ENCODE peak calls at places on chromosomes 2 and 18, in nine cellular contexts. Q, C, P, M, O, Z, N, H and E are unnamed samples.

GRCh38 chr2:37706784-37707183 is 35.3 kb upstream of the CDC42EP3 start:
- ATAC-seq in H (no peak), Z (no peak), Q (no peak), N (no peak), M (no peak), O (no peak), C (no peak), P (peak), E (no peak)

GRCh38 chr2:15912203-15912602 is 28.1 kb upstream of the MYCN start:
- ATAC-seq in H (no peak), M (no peak), O (peak), C (no peak), Z (peak), P (peak), N (peak), Q (peak), E (no peak)

GRCh38 chr2:96258393-96259022 is 7.3 kb downstream of the TMEM127 start:
- ATAC-seq in P (no peak), Z (no peak), O (peak), H (no peak), Q (no peak), N (no peak), M (no peak), C (no peak), E (no peak)

GRCh38 chr18:5469340-5469739 is 74.5 kb downstream of the EPB41L3 start:
- ATAC-seq in Q (no peak), H (no peak), M (no peak), N (no peak), O (no peak), P (no peak), C (no peak), Z (no peak), E (no peak)

GRCh38 chr18:79590191-79591039 is 89.2 kb upstream of the CTDP1 start:
- ATAC-seq in O (peak), C (peak), M (no peak), N (no peak), H (no peak), Q (no peak), Z (no peak), P (no peak), E (no peak)

GRCh38 chr2:199798881-199799580 is 52.0 kb downstream of the FTCDNL1 start:
- ATAC-seq in M (no peak), P (no peak), Q (no peak), C (no peak), H (peak), Z (peak), O (peak), N (no peak), E (no peak)

GRCh38 chr2:175152242-175152641 is 15.8 kb downstream of the ATF2 start:
- ATAC-seq in O (no peak), C (no peak), H (no peak), Q (no peak), Z (no peak), N (no peak), P (no peak), M (peak), E (no peak)

GRCh38 chr2:36449213-36449612 is 93.6 kb downstream of the CRIM1 start:
- ATAC-seq in Q (no peak), H (no peak), Z (no peak), N (no peak), M (no peak), P (no peak), O (no peak), C (no peak), E (no peak)

GRCh38 chr2:216188956-216189355 is 79.8 kb downstream of the XRCC5 start:
- ATAC-seq in N (no peak), O (no peak), Q (no peak), P (no peak), M (no peak), C (peak), H (peak), Z (peak), E (no peak)

GRCh38 chr2:8534729-8535397 is 147.0 kb upstream of the ID2 start:
- ATAC-seq in Z (peak), N (peak), H (peak), M (no peak), O (peak), P (peak), C (peak), Q (no peak), E (peak)

GRCh38 chr2:55966431-55967118 is 43.0 kb upstream of the EFEMP1 start:
- ATAC-seq in C (no peak), N (peak), Z (peak), O (peak), P (peak), Q (no peak), H (peak), M (no peak), E (no peak)

GRCh38 chr2:233412405-233412804 is 58.1 kb downstream of the DGKD start:
- ATAC-seq in M (no peak), N (no peak), Q (no peak), C (no peak), Z (no peak), H (no peak), P (no peak), O (no peak), E (no peak)

GRCh38 chr2:33457588-33458247 is 18.7 kb upstream of the RASGRP3 start:
- ATAC-seq in Q (no peak), O (peak), H (no peak), C (peak), N (no peak), P (no peak), Z (peak), M (no peak), E (no peak)

GRCh38 chr2:205889073-205889472 is 196.9 kb downstream of the INO80D start:
- ATAC-seq in O (no peak), Z (no peak), N (no peak), Q (no peak), M (no peak), P (peak), H (no peak), C (no peak), E (no peak)

GRCh38 chr2:231668981-231669380 is 39.3 kb upstream of the PTMA start:
- ATAC-seq in Q (no peak), M (no peak), H (no peak), Z (no peak), P (no peak), C (no peak), O (no peak), N (no peak), E (no peak)

GRCh38 chr2:176418768-176419167 is 149.5 kb downstream of the MTX2 start:
- ATAC-seq in Q (no peak), O (no peak), M (no peak), N (no peak), C (no peak), P (no peak), Z (no peak), H (no peak), E (no peak)

GRCh38 chr2:3349211-3349693 is 28.4 kb downstream of the EIPR1 start:
- ATAC-seq in O (peak), C (peak), H (peak), M (no peak), Z (peak), Q (no peak), N (peak), P (no peak), E (no peak)

GRCh38 chr18:56333846-56334245 is 304.5 kb downstream of the TXNL1 start:
- ATAC-seq in P (no peak), H (no peak), Q (no peak), C (no peak), O (no peak), M (no peak), Z (no peak), N (no peak), E (no peak)

GRCh38 chr2:226446406-226447001 is 353.1 kb downstream of the IRS1 start:
- ATAC-seq in C (no peak), H (peak), Z (no peak), N (no peak), Q (no peak), P (no peak), M (no peak), O (peak), E (no peak)

GRCh38 chr2:25673170-25674002 is at the start of gene DTNB:
- ATAC-seq in Z (peak), Q (peak), C (peak), N (peak), M (peak), P (peak), H (peak), O (peak), E (peak)

GRCh38 chr18:65091737-65092329 is 659.0 kb upstream of the CDH7 start:
- ATAC-seq in M (no peak), Z (no peak), N (no peak), C (peak), P (no peak), Q (no peak), O (no peak), H (no peak), E (no peak)

GRCh38 chr18:23998811-23999210 is 15.7 kb upstream of the TTC39C start:
- ATAC-seq in O (no peak), M (no peak), P (peak), Z (no peak), N (no peak), Q (peak), C (peak), H (no peak), E (no peak)

GRCh38 chr2:229661478-229661877 is 52.9 kb downstream of the DNER start:
- ATAC-seq in Z (no peak), N (no peak), C (no peak), Q (no peak), H (no peak), M (no peak), O (no peak), P (no peak), E (no peak)

GRCh38 chr2:150320623-150321022 is 166.8 kb downstream of the RND3 start:
- ATAC-seq in N (no peak), M (no peak), H (no peak), P (no peak), Z (no peak), Q (no peak), C (no peak), O (no peak), E (no peak)

GRCh38 chr2:192500550-192501200 is 305.9 kb upstream of the TMEFF2 start:
- ATAC-seq in Z (peak), O (no peak), H (no peak), C (no peak), N (peak), M (no peak), P (peak), Q (peak), E (peak)

GRCh38 chr18:59885579-59886163 is 14.1 kb upstream of the PMAIP1 start:
- ATAC-seq in H (peak), N (no peak), C (no peak), Q (no peak), M (peak), O (no peak), Z (no peak), P (no peak), E (peak)

GRCh38 chr18:61921621-61922235 is 28.9 kb upstream of the RNF152 start:
- ATAC-seq in Q (no peak), P (no peak), N (no peak), C (no peak), M (no peak), Z (no peak), O (no peak), H (no peak), E (no peak)

GRCh38 chr2:30503692-30504076 is 56.6 kb downstream of the LCLAT1 start:
- ATAC-seq in Q (no peak), H (peak), N (no peak), O (peak), M (no peak), Z (no peak), P (no peak), C (no peak), E (peak)

GRCh38 chr2:29059612-29060011 is 14.7 kb downstream of the PCARE start:
- ATAC-seq in H (no peak), C (no peak), Q (no peak), O (no peak), M (no peak), N (peak), Z (no peak), P (no peak), E (no peak)

GRCh38 chr2:170216415-170216814 is 38.5 kb downstream of the MYO3B start:
- ATAC-seq in N (no peak), M (no peak), H (no peak), Q (no peak), C (no peak), Z (no peak), P (no peak), O (no peak), E (no peak)